ENCODE peak calls at places on chromosomes 2 and 18, in five cellular contexts. One of them, this sample, is unnamed.
A peak's percentile ranks its signal among the peaks of the same experiment; 100 is the strongest.

GRCh38 chr2:120818441-120818920 is 82.8 kb downstream of the GLI2 start:
- DNase-seq in H9: no peak
- DNase-seq in neuronal stem cell: no peak
- DNase-seq in trophoblast cell: peak; percentile 2
- DNase-seq in H1: no peak
- DNase-seq in this sample: peak; percentile 95

GRCh38 chr2:118272391-118272790 is 184.1 kb downstream of the INSIG2 start:
- DNase-seq in H9: no peak
- DNase-seq in neuronal stem cell: no peak
- DNase-seq in trophoblast cell: no peak
- DNase-seq in H1: no peak
- DNase-seq in this sample: no peak

GRCh38 chr18:9775172-9775571 is 67.1 kb downstream of the RAB31 start:
- DNase-seq in H9: no peak
- DNase-seq in neuronal stem cell: no peak
- DNase-seq in trophoblast cell: peak; percentile 28
- DNase-seq in H1: no peak
- DNase-seq in this sample: peak; percentile 64

GRCh38 chr2:196702641-196703040 is 63.1 kb downstream of the CCDC150 start:
- DNase-seq in H9: no peak
- DNase-seq in neuronal stem cell: no peak
- DNase-seq in trophoblast cell: no peak
- DNase-seq in H1: no peak
- DNase-seq in this sample: peak; percentile 71

GRCh38 chr2:111665551-111666116 is 218.4 kb downstream of the ANAPC1 start:
- DNase-seq in H9: no peak
- DNase-seq in neuronal stem cell: no peak
- DNase-seq in trophoblast cell: no peak
- DNase-seq in H1: no peak
- DNase-seq in this sample: no peak

GRCh38 chr2:207167129-207167923 is 1.6 kb upstream of the KLF7 start:
- DNase-seq in H9: no peak
- DNase-seq in neuronal stem cell: no peak
- DNase-seq in trophoblast cell: peak; percentile 47
- DNase-seq in H1: no peak
- DNase-seq in this sample: peak; percentile 77

GRCh38 chr2:134254836-134255235 is 964 bp downstream of the MGAT5 start:
- DNase-seq in H9: no peak
- DNase-seq in neuronal stem cell: no peak
- DNase-seq in trophoblast cell: no peak
- DNase-seq in H1: no peak
- DNase-seq in this sample: no peak

GRCh38 chr2:120291464-120292311 is 39.0 kb downstream of the RALB start:
- DNase-seq in H9: no peak
- DNase-seq in neuronal stem cell: no peak
- DNase-seq in trophoblast cell: peak; percentile 95
- DNase-seq in H1: no peak
- DNase-seq in this sample: peak; percentile 16

GRCh38 chr2:178508646-178509045 is 28.4 kb downstream of the PLEKHA3 start:
- DNase-seq in H9: no peak
- DNase-seq in neuronal stem cell: no peak
- DNase-seq in trophoblast cell: no peak
- DNase-seq in H1: no peak
- DNase-seq in this sample: no peak

GRCh38 chr2:74429487-74430451 is 8.2 kb downstream of the WDR54 start:
- DNase-seq in H9: no peak
- DNase-seq in neuronal stem cell: no peak
- DNase-seq in trophoblast cell: no peak
- DNase-seq in H1: no peak
- DNase-seq in this sample: no peak

GRCh38 chr18:5895886-5896740 is 791 bp upstream of the TMEM200C start:
- DNase-seq in H9: peak; percentile 56
- DNase-seq in neuronal stem cell: peak; percentile 71
- DNase-seq in trophoblast cell: peak; percentile 41
- DNase-seq in H1: no peak
- DNase-seq in this sample: peak; percentile 8

GRCh38 chr2:64359176-64359891 is 94.6 kb upstream of the LGALSL start:
- DNase-seq in H9: no peak
- DNase-seq in neuronal stem cell: no peak
- DNase-seq in trophoblast cell: no peak
- DNase-seq in H1: no peak
- DNase-seq in this sample: peak; percentile 16

GRCh38 chr2:30235859-30236535 is 4.7 kb downstream of the LBH start:
- DNase-seq in H9: peak; percentile 12
- DNase-seq in neuronal stem cell: no peak
- DNase-seq in trophoblast cell: no peak
- DNase-seq in H1: no peak
- DNase-seq in this sample: no peak

GRCh38 chr2:201810592-201810991 is 4.3 kb downstream of the CDK15 start:
- DNase-seq in H9: no peak
- DNase-seq in neuronal stem cell: no peak
- DNase-seq in trophoblast cell: no peak
- DNase-seq in H1: no peak
- DNase-seq in this sample: no peak

GRCh38 chr2:88131999-88132368 is 4.1 kb upstream of the FABP1 start:
- DNase-seq in H9: no peak
- DNase-seq in neuronal stem cell: no peak
- DNase-seq in trophoblast cell: no peak
- DNase-seq in H1: no peak
- DNase-seq in this sample: no peak

GRCh38 chr2:130915149-130915548 is 78.4 kb downstream of the ARHGEF4 start:
- DNase-seq in H9: no peak
- DNase-seq in neuronal stem cell: no peak
- DNase-seq in trophoblast cell: peak; percentile 6
- DNase-seq in H1: no peak
- DNase-seq in this sample: no peak

GRCh38 chr2:24354899-24355298 is 5.4 kb downstream of the ITSN2 start:
- DNase-seq in H9: no peak
- DNase-seq in neuronal stem cell: no peak
- DNase-seq in trophoblast cell: no peak
- DNase-seq in H1: no peak
- DNase-seq in this sample: no peak

GRCh38 chr18:61732854-61733253 is 160.0 kb downstream of the RNF152 start:
- DNase-seq in H9: no peak
- DNase-seq in neuronal stem cell: no peak
- DNase-seq in trophoblast cell: no peak
- DNase-seq in H1: no peak
- DNase-seq in this sample: no peak

GRCh38 chr2:199410130-199410529 is 47.6 kb downstream of the SATB2 start:
- DNase-seq in H9: no peak
- DNase-seq in neuronal stem cell: no peak
- DNase-seq in trophoblast cell: no peak
- DNase-seq in H1: no peak
- DNase-seq in this sample: no peak

GRCh38 chr18:61735564-61736102 is 157.2 kb downstream of the RNF152 start:
- DNase-seq in H9: no peak
- DNase-seq in neuronal stem cell: no peak
- DNase-seq in trophoblast cell: no peak
- DNase-seq in H1: no peak
- DNase-seq in this sample: no peak

GRCh38 chr2:232632904-232633412 is 446 bp upstream of the EFHD1 start:
- DNase-seq in H9: no peak
- DNase-seq in neuronal stem cell: no peak
- DNase-seq in trophoblast cell: peak; percentile 85
- DNase-seq in H1: no peak
- DNase-seq in this sample: peak; percentile 16

GRCh38 chr18:52657063-52657462 is 317.1 kb downstream of the DCC start:
- DNase-seq in H9: peak; percentile 31
- DNase-seq in neuronal stem cell: no peak
- DNase-seq in trophoblast cell: no peak
- DNase-seq in H1: no peak
- DNase-seq in this sample: no peak

GRCh38 chr2:200189964-200190363 is 116.5 kb upstream of the SPATS2L start:
- DNase-seq in H9: no peak
- DNase-seq in neuronal stem cell: no peak
- DNase-seq in trophoblast cell: no peak
- DNase-seq in H1: no peak
- DNase-seq in this sample: peak; percentile 6

GRCh38 chr18:3603460-3604259 is 153.7 kb downstream of the TGIF1 start:
- DNase-seq in H9: peak; percentile 82
- DNase-seq in neuronal stem cell: peak; percentile 86
- DNase-seq in trophoblast cell: peak; percentile 88
- DNase-seq in H1: peak; percentile 85
- DNase-seq in this sample: peak; percentile 99

GRCh38 chr2:172100080-172101007 is 2.4 kb downstream of the DLX2 start:
- DNase-seq in H9: no peak
- DNase-seq in neuronal stem cell: peak; percentile 37
- DNase-seq in trophoblast cell: no peak
- DNase-seq in H1: no peak
- DNase-seq in this sample: no peak
- H2BK12ac ChIP-seq in H9: no peak overlapping the region
- H2BK12ac ChIP-seq in neuronal stem cell: peak overlapping the region; percentile 35
- H2BK12ac ChIP-seq in trophoblast cell: peak overlapping the region; percentile 78
- H2BK12ac ChIP-seq in H1: no peak overlapping the region
- H2BK12ac ChIP-seq in this sample: no peak overlapping the region

DNA sequence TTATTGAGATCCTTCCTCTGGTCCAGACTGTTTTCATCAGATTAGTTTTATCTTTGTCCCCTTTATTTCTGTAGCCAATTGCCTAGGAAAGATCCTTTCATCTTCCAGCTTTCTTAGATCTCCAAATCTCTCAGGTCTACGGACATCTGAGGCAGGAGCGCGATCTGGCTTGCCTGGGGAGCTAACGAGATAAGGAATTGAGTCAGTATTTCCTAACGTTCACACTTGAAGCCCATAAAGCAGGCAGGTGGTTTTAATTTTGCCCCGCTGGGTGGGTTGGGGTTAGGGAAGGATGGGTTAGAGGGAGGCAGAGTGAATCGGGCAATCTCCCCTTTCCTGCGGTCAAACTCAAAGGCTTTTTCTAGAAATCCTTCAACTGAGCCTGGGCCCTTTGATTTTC is 729 bp upstream of the TTLL4 start:
- DNase-seq in H9: no peak
- DNase-seq in neuronal stem cell: no peak
- DNase-seq in trophoblast cell: no peak
- DNase-seq in H1: no peak
- DNase-seq in this sample: no peak
- H2BK12ac ChIP-seq in H9: no peak overlapping the region
- H2BK12ac ChIP-seq in neuronal stem cell: no peak overlapping the region
- H2BK12ac ChIP-seq in trophoblast cell: peak overlapping the region; percentile 52
- H2BK12ac ChIP-seq in H1: no peak overlapping the region
- H2BK12ac ChIP-seq in this sample: no peak overlapping the region

GRCh38 chr2:143296089-143296488 is 166.9 kb downstream of the ARHGAP15 start:
- DNase-seq in H9: no peak
- DNase-seq in neuronal stem cell: no peak
- DNase-seq in trophoblast cell: no peak
- DNase-seq in H1: no peak
- DNase-seq in this sample: no peak
- H2BK12ac ChIP-seq in H9: no peak overlapping the region
- H2BK12ac ChIP-seq in neuronal stem cell: no peak overlapping the region
- H2BK12ac ChIP-seq in trophoblast cell: no peak overlapping the region
- H2BK12ac ChIP-seq in H1: no peak overlapping the region
- H2BK12ac ChIP-seq in this sample: no peak overlapping the region

GRCh38 chr2:98580656-98581284 is 27.5 kb downstream of the COA5 start:
- DNase-seq in H9: no peak
- DNase-seq in neuronal stem cell: no peak
- DNase-seq in trophoblast cell: no peak
- DNase-seq in H1: no peak
- DNase-seq in this sample: no peak
- H2BK12ac ChIP-seq in H9: no peak overlapping the region
- H2BK12ac ChIP-seq in neuronal stem cell: no peak overlapping the region
- H2BK12ac ChIP-seq in trophoblast cell: no peak overlapping the region
- H2BK12ac ChIP-seq in H1: no peak overlapping the region
- H2BK12ac ChIP-seq in this sample: no peak overlapping the region

DNA sequence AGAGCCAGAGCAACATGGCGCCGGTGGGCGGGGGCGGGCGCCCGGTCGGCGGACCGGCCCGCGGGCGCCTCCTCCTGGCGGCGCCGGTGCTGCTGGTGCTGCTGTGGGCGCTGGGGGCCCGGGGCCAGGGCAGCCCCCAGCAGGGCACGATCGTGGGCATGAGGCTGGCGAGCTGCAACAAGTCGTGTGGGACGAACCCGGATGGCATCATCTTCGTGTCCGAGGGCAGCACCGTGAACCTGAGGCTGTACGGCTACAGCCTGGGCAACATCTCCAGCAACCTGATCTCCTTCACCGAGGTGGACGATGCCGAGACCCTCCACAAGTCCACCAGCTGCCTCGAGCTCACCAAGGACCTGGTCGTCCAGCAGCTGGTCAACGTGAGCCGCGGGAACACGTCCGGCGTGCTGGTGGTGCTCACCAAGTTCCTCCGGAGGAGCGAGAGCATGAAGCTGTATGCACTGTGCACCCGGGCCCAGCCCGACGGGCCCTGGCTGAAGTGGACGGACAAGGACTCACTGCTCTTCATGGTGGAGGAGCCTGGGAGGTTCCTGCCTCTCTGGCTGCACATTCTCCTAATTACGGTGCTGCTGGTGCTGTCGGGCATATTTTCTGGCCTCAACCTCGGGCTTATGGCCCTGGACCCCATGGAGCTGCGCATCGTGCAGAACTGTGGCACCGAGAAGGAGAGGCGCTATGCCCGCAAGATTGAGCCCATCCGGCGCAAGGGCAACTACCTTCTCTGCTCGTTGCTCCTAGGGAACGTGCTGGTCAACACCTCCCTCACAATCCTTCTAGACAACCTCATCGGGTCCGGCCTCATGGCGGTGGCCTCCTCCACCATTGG is 507 bp downstream of the CNNM4 start:
- DNase-seq in H9: peak; percentile 50
- DNase-seq in neuronal stem cell: no peak
- DNase-seq in trophoblast cell: peak; percentile 37
- DNase-seq in H1: no peak
- DNase-seq in this sample: peak; percentile 21
- H2BK12ac ChIP-seq in H9: no peak overlapping the region
- H2BK12ac ChIP-seq in neuronal stem cell: peak overlapping the region; percentile 24
- H2BK12ac ChIP-seq in trophoblast cell: peak overlapping the region; percentile 58
- H2BK12ac ChIP-seq in H1: peak overlapping the region; percentile 94
- H2BK12ac ChIP-seq in this sample: peak overlapping the region; percentile 82

DNA sequence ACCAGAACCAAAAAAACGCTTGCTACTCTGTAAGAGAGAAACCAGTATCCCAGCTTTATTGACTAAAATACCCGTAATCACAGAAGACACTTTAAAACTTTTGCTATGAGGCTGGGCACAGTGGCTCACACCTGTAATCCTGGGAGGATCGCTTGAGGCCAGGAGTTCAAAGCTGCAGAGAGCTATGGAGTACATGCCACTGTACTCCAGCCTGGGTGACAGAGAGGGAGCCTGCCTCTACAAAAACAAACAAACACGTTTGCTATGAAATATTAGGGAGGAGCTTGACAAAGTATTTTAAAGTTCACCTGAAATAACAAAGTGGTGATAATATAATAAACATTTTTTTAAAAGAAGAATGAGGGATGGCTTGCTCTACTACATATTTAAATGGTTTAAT is 28.5 kb upstream of the RIOK3 start:
- DNase-seq in H9: no peak
- DNase-seq in neuronal stem cell: no peak
- DNase-seq in trophoblast cell: peak; percentile 97
- DNase-seq in H1: no peak
- DNase-seq in this sample: no peak
- H2BK12ac ChIP-seq in H9: no peak overlapping the region
- H2BK12ac ChIP-seq in neuronal stem cell: no peak overlapping the region
- H2BK12ac ChIP-seq in trophoblast cell: no peak overlapping the region
- H2BK12ac ChIP-seq in H1: no peak overlapping the region
- H2BK12ac ChIP-seq in this sample: no peak overlapping the region